ENCODE peak calls at places on chromosomes 3 and 15, in five cellular contexts. One of them, this sample, is unnamed.

GRCh38 chr3:34882764-34883163 is 756.6 kb upstream of the ARPP21 start:
- DNase-seq in NCI-H1092: peak; percentile 1
- DNase-seq in CD4-positive, alpha-beta memory T cell: no peak
- DNase-seq in astrocyte of the spinal cord: no peak
- DNase-seq in T-cell: no peak
- DNase-seq in this sample: no peak

GRCh38 chr15:38440353-38441129 is 13.4 kb upstream of the FAM98B start:
- DNase-seq in astrocyte of the spinal cord: peak; percentile 55
- DNase-seq in NCI-H1092: peak; percentile 16
- DNase-seq in T-cell: peak; percentile 35
- DNase-seq in CD4-positive, alpha-beta memory T cell: peak; percentile 60
- DNase-seq in this sample: no peak

GRCh38 chr3:63791974-63792373 is 27.1 kb upstream of the C3orf49 start:
- DNase-seq in NCI-H1092: no peak
- DNase-seq in CD4-positive, alpha-beta memory T cell: no peak
- DNase-seq in T-cell: no peak
- DNase-seq in astrocyte of the spinal cord: peak; percentile 36
- DNase-seq in this sample: no peak

GRCh38 chr15:90691982-90692773 is 25.0 kb upstream of the BLM start:
- DNase-seq in astrocyte of the spinal cord: no peak
- DNase-seq in T-cell: no peak
- DNase-seq in NCI-H1092: no peak
- DNase-seq in CD4-positive, alpha-beta memory T cell: no peak
- DNase-seq in this sample: no peak

GRCh38 chr15:101070024-101070423 is 150.9 kb downstream of the LRRK1 start:
- DNase-seq in T-cell: no peak
- DNase-seq in NCI-H1092: no peak
- DNase-seq in astrocyte of the spinal cord: no peak
- DNase-seq in CD4-positive, alpha-beta memory T cell: no peak
- DNase-seq in this sample: peak; percentile 32

GRCh38 chr3:48561045-48561736 is 2.4 kb downstream of the UCN2 start:
- DNase-seq in NCI-H1092: no peak
- DNase-seq in T-cell: no peak
- DNase-seq in CD4-positive, alpha-beta memory T cell: no peak
- DNase-seq in astrocyte of the spinal cord: peak; percentile 69
- DNase-seq in this sample: peak; percentile 90

GRCh38 chr15:42102646-42103235 is 8.4 kb upstream of the PLA2G4D start:
- DNase-seq in NCI-H1092: no peak
- DNase-seq in astrocyte of the spinal cord: peak; percentile 19
- DNase-seq in CD4-positive, alpha-beta memory T cell: no peak
- DNase-seq in T-cell: no peak
- DNase-seq in this sample: no peak

GRCh38 chr3:197125601-197126000 is 96.0 kb upstream of the MELTF start:
- DNase-seq in T-cell: no peak
- DNase-seq in NCI-H1092: no peak
- DNase-seq in CD4-positive, alpha-beta memory T cell: no peak
- DNase-seq in astrocyte of the spinal cord: peak; percentile 33
- DNase-seq in this sample: no peak

GRCh38 chr3:143001034-143001368 is 369 bp upstream of the U2SURP start:
- DNase-seq in CD4-positive, alpha-beta memory T cell: no peak
- DNase-seq in NCI-H1092: no peak
- DNase-seq in astrocyte of the spinal cord: no peak
- DNase-seq in T-cell: no peak
- DNase-seq in this sample: peak; percentile 88

GRCh38 chr3:13301295-13301987 is 118.7 kb downstream of the NUP210 start:
- DNase-seq in NCI-H1092: no peak
- DNase-seq in T-cell: no peak
- DNase-seq in astrocyte of the spinal cord: peak; percentile 77
- DNase-seq in CD4-positive, alpha-beta memory T cell: no peak
- DNase-seq in this sample: peak; percentile 37

GRCh38 chr3:159102001-159102400 is 300.1 kb downstream of the MFSD1 start:
- DNase-seq in CD4-positive, alpha-beta memory T cell: no peak
- DNase-seq in T-cell: no peak
- DNase-seq in astrocyte of the spinal cord: no peak
- DNase-seq in NCI-H1092: no peak
- DNase-seq in this sample: no peak

GRCh38 chr3:107068980-107069379 is 308.3 kb upstream of the CCDC54 start:
- DNase-seq in astrocyte of the spinal cord: peak; percentile 82
- DNase-seq in CD4-positive, alpha-beta memory T cell: no peak
- DNase-seq in NCI-H1092: no peak
- DNase-seq in T-cell: no peak
- DNase-seq in this sample: no peak

GRCh38 chr3:121552379-121552778 is 6.6 kb upstream of the POLQ start:
- DNase-seq in NCI-H1092: no peak
- DNase-seq in astrocyte of the spinal cord: no peak
- DNase-seq in CD4-positive, alpha-beta memory T cell: no peak
- DNase-seq in T-cell: no peak
- DNase-seq in this sample: no peak

GRCh38 chr3:54345976-54346375 is 223.6 kb downstream of the CACNA2D3 start:
- DNase-seq in CD4-positive, alpha-beta memory T cell: no peak
- DNase-seq in astrocyte of the spinal cord: no peak
- DNase-seq in NCI-H1092: no peak
- DNase-seq in T-cell: no peak
- DNase-seq in this sample: no peak